ENCODE peak calls at places on chromosomes 11 and 22, in five cellular contexts. Q is tibial nerve, B is HCT116, K is mammary epithelial cell, Z is cardiac muscle cell. O is an unnamed sample. For H3K4me1, the result is how much of the 10 kb centered on the place peaks cover.

GRCh38 chr11:46557684-46558151 is 36.1 kb downstream of the AMBRA1 start:
- DNase-seq in B (peak), K (peak), Q (no peak), Z (no peak), O (peak)

GRCh38 chr11:67594480-67594879 is 10.9 kb downstream of the GSTP1 start:
- DNase-seq in Q (no peak), B (no peak), K (no peak), Z (no peak), O (no peak)

GRCh38 chr11:12110714-12111481 is 508 bp downstream of the MICAL2 start:
- DNase-seq in Z (peak), K (peak), B (no peak), Q (no peak), O (peak)

GRCh38 chr11:116513894-116514293 is 258.9 kb downstream of the BUD13 start:
- DNase-seq in B (peak), K (no peak), Z (peak), Q (no peak), O (no peak)

GRCh38 chr22:35023692-35024363 is 42.1 kb upstream of the ISX start:
- DNase-seq in Z (peak), K (peak), Q (peak), B (peak), O (peak)

GRCh38 chr11:45303316-45303715 is 17.2 kb upstream of the SYT13 start:
- DNase-seq in Z (no peak), Q (no peak), B (no peak), K (no peak), O (no peak)

GRCh38 chr22:25509391-25509791 is 55.1 kb upstream of the GRK3 start:
- DNase-seq in K (peak), B (no peak), Q (no peak), Z (no peak), O (no peak)

GRCh38 chr11:118607401-118608267 is at the start of gene PHLDB1:
- DNase-seq in Z (peak), K (peak), Q (peak), B (no peak), O (no peak)

GRCh38 chr22:19004471-19004870 is 68.4 kb upstream of the PRODH start:
- DNase-seq in Q (no peak), K (no peak), B (no peak), Z (no peak), O (no peak)

GRCh38 chr11:2268911-2269600 is 1.3 kb downstream of the ASCL2 start:
- DNase-seq in B (no peak), Q (peak), Z (peak), K (peak), O (peak)

GRCh38 chr11:126384449-126385070 is 29.1 kb downstream of the ST3GAL4 start:
- DNase-seq in K (no peak), Z (no peak), B (no peak), Q (peak), O (no peak)

GRCh38 chr11:126129681-126130671 is 67.3 kb upstream of the CDON start:
- DNase-seq in Q (no peak), Z (peak), B (no peak), K (no peak), O (no peak)

GRCh38 chr11:108609681-108610080 is 16.1 kb upstream of the EXPH5 start:
- DNase-seq in Z (no peak), K (peak), Q (no peak), B (no peak), O (no peak)

GRCh38 chr22:41910050-41910598 is 4.8 kb downstream of the SHISA8 start:
- DNase-seq in Z (peak), Q (no peak), K (no peak), B (no peak), O (no peak)

GRCh38 chr11:17014774-17015638 is 792 bp upstream of the PLEKHA7 start:
- DNase-seq in B (peak), K (no peak), Z (peak), Q (no peak), O (no peak)

GRCh38 chr11:26946209-26946828 is 47.6 kb upstream of the FIBIN start:
- DNase-seq in K (peak), Z (no peak), Q (no peak), B (no peak), O (no peak)

GRCh38 chr11:12044799-12045198 is 36.4 kb upstream of the DKK3 start:
- DNase-seq in Z (no peak), B (no peak), K (no peak), Q (no peak), O (no peak)

GRCh38 chr11:13391217-13391616 is 71.8 kb downstream of the BTBD10 start:
- DNase-seq in K (no peak), B (no peak), Q (no peak), Z (no peak), O (no peak)

GRCh38 chr11:117419136-117419914 is 91.7 kb downstream of the CEP164 start:
- DNase-seq in B (no peak), Q (no peak), Z (no peak), K (no peak), O (no peak)

GRCh38 chr11:131408011-131408640 is 37.7 kb downstream of the NTM start:
- DNase-seq in Z (peak), K (peak), Q (no peak), B (no peak), O (peak)

GRCh38 chr22:36350751-36351594 is 36.8 kb downstream of the MYH9 start:
- DNase-seq in Z (no peak), K (peak), B (no peak), Q (no peak), O (no peak)

GRCh38 chr11:126431401-126432064 is 76.0 kb downstream of the ST3GAL4 start:
- DNase-seq in Z (no peak), K (no peak), B (no peak), Q (no peak), O (peak)

GRCh38 chr22:29216873-29217666 is 11.4 kb downstream of the EMID1 start:
- DNase-seq in K (peak), Q (no peak), Z (no peak), B (no peak), O (no peak)

GRCh38 chr11:114185436-114185835 is 110.8 kb upstream of the NNMT start:
- DNase-seq in Z (no peak), B (no peak), Q (no peak), K (no peak), O (no peak)
- H3K4me1 ChIP-seq in Z (under half), B (under half), Q (under half), K (under half), O (under half)

GRCh38 chr11:32015435-32015834 is 75.4 kb upstream of the RCN1 start:
- DNase-seq in B (no peak), Z (no peak), K (no peak), Q (no peak), O (no peak)
- TF ChIP-seq CTCF in B (no peak), Z (no peak), K (no peak), Q (no peak), O (no peak)

GRCh38 chr22:46650078-46650810 is 30.1 kb downstream of the GRAMD4 start:
- DNase-seq in K (no peak), Z (peak), B (no peak), Q (no peak), O (no peak)
- H3K4me1 ChIP-seq in K (under half), Z (under half), B (under half), Q (under half), O (under half)

GRCh38 chr11:65182258-65183170 is 786 bp downstream of the CAPN1 start:
- DNase-seq in Z (peak), Q (no peak), K (peak), B (peak), O (peak)
- TF ChIP-seq CTCF in Z (no peak), Q (no peak), K (no peak), B (no peak), O (no peak)

DNA sequence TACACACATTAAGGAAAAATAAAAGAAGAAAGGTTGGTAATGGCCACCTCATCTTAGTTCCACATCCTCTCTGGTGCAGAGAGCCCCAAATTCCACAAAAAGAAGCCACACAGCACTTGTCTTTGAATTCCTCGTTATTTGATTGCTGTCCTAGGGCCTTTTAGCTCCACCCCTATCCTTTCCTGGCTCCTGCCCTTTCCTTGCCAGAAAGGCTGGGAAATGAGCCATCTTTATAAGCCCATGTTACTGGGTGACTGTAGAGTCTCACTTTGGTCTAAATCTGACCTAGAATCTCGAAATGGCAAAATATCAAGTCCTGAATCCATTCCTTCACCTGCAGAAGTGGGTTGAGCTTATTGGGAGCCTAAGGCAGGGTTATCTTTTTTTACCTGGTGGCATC is 4.3 kb upstream of the TMEM132A start:
- DNase-seq in Z (no peak), Q (no peak), B (no peak), K (no peak), O (no peak)
- H3K4me1 ChIP-seq in Z (under half), Q (under half), B (under half), K (half or more), O (under half)

DNA sequence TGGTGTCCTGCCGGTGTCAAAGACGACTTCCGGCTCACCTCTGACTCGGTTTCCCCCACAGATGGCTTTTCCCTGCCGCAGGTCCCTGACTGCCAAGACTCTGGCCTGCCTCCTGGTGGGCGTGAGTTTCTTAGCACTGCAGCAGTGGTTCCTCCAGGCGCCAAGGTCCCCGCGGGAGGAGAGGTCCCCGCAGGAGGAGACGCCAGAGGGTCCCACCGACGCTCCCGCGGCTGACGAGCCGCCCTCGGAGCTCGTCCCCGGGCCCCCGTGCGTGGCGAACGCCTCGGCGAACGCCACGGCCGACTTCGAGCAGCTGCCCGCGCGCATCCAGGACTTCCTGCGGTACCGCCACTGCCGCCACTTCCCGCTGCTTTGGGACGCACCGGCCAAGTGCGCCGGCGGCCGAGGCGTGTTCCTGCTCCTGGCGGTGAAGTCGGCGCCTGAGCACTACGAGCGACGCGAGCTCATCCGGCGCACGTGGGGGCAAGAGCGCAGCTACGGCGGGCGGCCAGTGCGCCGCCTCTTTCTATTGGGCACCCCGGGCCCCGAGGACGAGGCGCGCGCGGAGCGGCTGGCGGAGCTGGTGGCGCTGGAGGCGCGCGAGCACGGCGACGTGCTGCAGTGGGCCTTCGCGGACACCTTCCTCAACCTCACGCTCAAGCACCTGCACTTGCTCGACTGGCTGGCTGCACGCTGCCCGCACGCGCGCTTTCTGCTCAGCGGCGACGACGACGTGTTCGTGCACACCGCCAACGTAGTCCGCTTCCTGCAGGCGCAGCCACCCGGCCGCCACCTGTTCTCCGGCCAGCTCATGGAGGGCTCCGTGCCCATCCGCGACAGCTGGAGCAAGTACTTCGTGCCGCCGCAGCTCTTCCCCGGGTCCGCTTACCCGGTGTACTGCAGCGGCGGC is 5.5 kb downstream of the B3GNT6 start:
- DNase-seq in K (peak), Q (no peak), Z (peak), B (no peak), O (no peak)
- TF ChIP-seq CTCF in K (peak), Q (peak), Z (peak), B (peak), O (no peak)

GRCh38 chr22:23539135-23539838 is 40.8 kb downstream of the IGLL1 start:
- DNase-seq in B (peak), K (peak), Z (peak), Q (peak), O (peak)
- H3K4me1 ChIP-seq in B (under half), K (under half), Z (under half), Q (under half), O (under half)

O was measured in lung.